ENCODE peak calls at places on chromosome 11, in four cellular contexts. I is H9, V is IMR-90, K is H1. Y is an unnamed sample.

GRCh38 chr11:68914761-68915160 is 11.1 kb downstream of the IGHMBP2 start:
- DNase-seq in V (no peak), K (no peak), I (no peak), Y (no peak)

GRCh38 chr11:123103326-123103980 is 41.5 kb upstream of the HSPA8 start:
- DNase-seq in K (no peak), I (no peak), V (peak), Y (peak)

GRCh38 chr11:45021001-45021400 is 70.3 kb upstream of the TP53I11 start:
- DNase-seq in I (no peak), K (no peak), V (no peak), Y (no peak)

GRCh38 chr11:104148696-104149095 is 15.3 kb downstream of the PDGFD start:
- DNase-seq in I (no peak), V (no peak), K (no peak), Y (no peak)

GRCh38 chr11:11119917-11120316 is 233.1 kb downstream of the CSNK2A3 start:
- DNase-seq in K (no peak), V (no peak), I (peak), Y (peak)

GRCh38 chr11:92886243-92886905 is 83.1 kb upstream of the MTNR1B start:
- DNase-seq in K (peak), I (no peak), V (peak), Y (peak)

GRCh38 chr11:86214710-86215109 is 29.8 kb upstream of the EED start:
- DNase-seq in K (no peak), I (no peak), V (no peak), Y (no peak)

GRCh38 chr11:34564807-34565241 is 51.2 kb upstream of the ELF5 start:
- DNase-seq in K (no peak), V (no peak), I (peak), Y (peak)

GRCh38 chr11:21552910-21553309 is 640.0 kb upstream of the ANO5 start:
- DNase-seq in K (no peak), I (no peak), V (no peak), Y (no peak)

GRCh38 chr11:61701298-61701993 is 21.3 kb downstream of the DAGLA start:
- DNase-seq in V (peak), I (peak), K (peak), Y (peak)

GRCh38 chr11:123505546-123506299 is 75.7 kb downstream of the GRAMD1B start:
- DNase-seq in K (peak), V (no peak), I (peak), Y (peak)

GRCh38 chr11:111460752-111461305 is 51.4 kb downstream of the BTG4 start:
- DNase-seq in V (peak), I (no peak), K (no peak), Y (no peak)

GRCh38 chr11:111462329-111462728 is 49.9 kb downstream of the BTG4 start:
- DNase-seq in I (no peak), V (no peak), K (no peak), Y (no peak)

GRCh38 chr11:111461460-111462240 is 50.5 kb downstream of the BTG4 start:
- DNase-seq in V (no peak), I (no peak), K (no peak), Y (no peak)

GRCh38 chr11:111459506-111460270 is 52.5 kb downstream of the BTG4 start:
- DNase-seq in I (no peak), K (no peak), V (no peak), Y (peak)

DNA sequence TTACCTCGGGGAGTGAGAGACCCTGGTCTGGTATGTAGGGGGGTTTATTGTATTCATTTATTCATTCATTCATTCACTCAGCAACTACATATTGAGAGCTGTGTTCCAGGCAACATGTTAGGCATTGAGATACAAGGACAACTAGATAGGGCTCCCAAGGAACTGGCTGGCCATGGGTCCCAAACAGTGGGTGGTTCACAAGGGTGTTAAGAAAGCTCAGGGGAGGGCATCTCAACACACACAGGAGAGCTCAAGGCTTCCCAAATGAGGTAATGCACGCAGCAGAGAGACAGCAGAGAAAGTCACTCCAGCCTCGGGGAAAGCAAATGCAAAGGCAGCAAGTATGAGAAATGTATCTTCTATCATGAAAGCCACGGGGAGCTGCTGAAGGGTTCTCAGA is 51.8 kb downstream of the BTG4 start:
- DNase-seq in V (no peak), I (no peak), K (no peak), Y (no peak)
- H4K5ac ChIP-seq in V (no peak), I (no peak), K (no peak), Y (no peak)

GRCh38 chr11:78961938-78962701 is 387.5 kb upstream of the NARS2 start:
- DNase-seq in V (peak), K (peak), I (peak), Y (peak)

GRCh38 chr11:78967811-78968210 is 393.1 kb upstream of the NARS2 start:
- DNase-seq in I (no peak), K (no peak), V (no peak), Y (no peak)
- H4K5ac ChIP-seq in I (no peak), K (no peak), V (no peak), Y (no peak)

GRCh38 chr11:110124605-110125004 is 31.4 kb downstream of the ZC3H12C start:
- DNase-seq in I (no peak), K (no peak), V (no peak), Y (no peak)
- H4K5ac ChIP-seq in I (no peak), K (no peak), V (no peak), Y (no peak)

DNA sequence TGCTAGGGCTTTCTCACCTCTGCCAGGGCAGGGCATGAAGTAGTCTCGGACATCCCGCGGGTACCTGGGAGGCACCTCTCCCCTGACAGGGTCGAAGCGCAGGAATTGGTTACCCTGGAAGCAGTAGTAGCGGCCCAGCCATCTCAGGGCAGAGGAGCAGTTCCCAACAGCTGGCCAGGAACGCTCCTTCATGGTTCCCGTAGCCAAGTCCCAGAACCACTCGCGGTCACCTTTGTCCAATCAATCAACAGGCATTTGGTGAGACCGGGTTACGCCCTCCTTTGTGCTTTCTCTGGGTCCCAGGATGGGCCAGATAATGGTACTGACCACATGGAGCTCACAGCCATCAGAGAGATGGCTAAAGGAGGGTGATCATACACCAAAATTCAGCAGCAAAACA is 3.4 kb downstream of the HPX start:
- DNase-seq in V (no peak), K (no peak), I (no peak), Y (no peak)
- H4K5ac ChIP-seq in V (no peak), K (no peak), I (no peak), Y (no peak)

DNA sequence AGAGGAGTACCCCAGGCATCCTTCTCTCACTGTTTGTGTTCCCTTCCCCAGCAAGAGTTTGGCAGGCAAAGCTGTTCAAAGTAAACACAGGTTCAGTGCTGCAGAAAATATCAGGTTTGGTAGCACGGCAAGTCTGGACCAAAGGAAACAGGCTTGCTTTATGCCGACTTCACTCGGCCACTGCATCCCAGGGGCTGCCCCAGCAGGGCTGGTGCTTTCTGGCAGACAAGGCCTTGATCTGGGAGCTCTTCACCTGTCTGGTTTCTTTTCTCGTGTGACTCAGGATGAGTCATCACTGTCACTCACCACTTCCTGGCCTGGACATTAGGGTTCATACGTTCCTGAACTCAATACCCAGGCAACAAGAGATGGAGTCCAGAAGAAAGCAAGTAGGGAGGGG is 52.6 kb upstream of the NAV2 start:
- DNase-seq in K (no peak), V (peak), I (no peak), Y (peak)
- H4K5ac ChIP-seq in K (no peak), V (no peak), I (no peak), Y (no peak)

GRCh38 chr11:47391711-47392432 is 13.5 kb upstream of the SPI1 start:
- DNase-seq in K (no peak), V (no peak), I (no peak), Y (no peak)

GRCh38 chr11:47389577-47390072 is 11.3 kb upstream of the SPI1 start:
- DNase-seq in I (no peak), V (no peak), K (no peak), Y (no peak)

GRCh38 chr11:47388697-47389576 is 10.6 kb upstream of the SPI1 start:
- DNase-seq in K (no peak), I (no peak), V (no peak), Y (no peak)

GRCh38 chr11:47391077-47391583 is 12.8 kb upstream of the SPI1 start:
- DNase-seq in I (peak), V (no peak), K (no peak), Y (no peak)

GRCh38 chr11:47390084-47390760 is 11.9 kb upstream of the SPI1 start:
- DNase-seq in V (no peak), I (no peak), K (no peak), Y (no peak)
- H4K5ac ChIP-seq in V (no peak), I (no peak), K (no peak), Y (no peak)

DNA sequence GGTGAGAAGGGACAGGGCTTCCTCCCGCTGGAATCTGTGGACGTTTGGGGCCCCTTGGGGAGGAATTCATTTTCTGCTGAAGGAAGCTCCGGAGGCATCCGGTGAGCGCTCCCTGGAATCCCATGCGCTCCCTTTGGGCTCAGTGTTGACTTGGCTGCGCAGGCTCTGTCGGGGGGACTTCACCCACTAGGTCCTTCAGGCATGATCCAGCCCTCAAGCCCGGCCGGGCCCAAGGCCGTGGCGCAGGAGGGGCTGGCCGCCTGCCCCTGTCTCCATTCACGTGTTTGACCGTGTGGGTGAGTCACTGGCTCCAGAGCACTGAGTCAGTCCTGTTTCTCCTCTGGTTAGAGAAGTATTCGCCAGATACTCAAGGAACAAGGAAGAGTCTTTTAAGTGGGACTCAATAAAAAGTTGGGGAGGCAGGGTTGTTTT is 1.4 kb downstream of the CTTN start:
- DNase-seq in V (peak), I (peak), K (peak), Y (peak)
- H4K5ac ChIP-seq in V (peak), I (no peak), K (peak), Y (no peak)

DNA sequence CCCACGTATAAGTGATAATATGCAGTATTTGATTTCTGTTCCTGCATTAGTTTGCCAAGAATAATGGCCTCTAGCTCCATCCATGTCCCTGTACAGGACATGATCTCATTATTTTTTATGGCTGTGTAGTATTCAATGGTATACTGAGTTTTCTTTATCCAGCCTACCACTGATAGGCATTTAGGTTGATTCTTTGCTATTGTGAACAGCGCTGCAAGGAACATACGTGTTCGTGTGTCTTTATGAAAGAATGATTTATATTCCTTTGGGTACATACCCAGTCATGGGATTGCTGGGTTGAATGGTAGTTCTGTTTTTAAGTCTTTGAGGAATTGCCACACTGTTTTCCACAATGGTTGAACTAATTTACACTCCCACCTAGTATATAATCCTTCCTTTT is 1.5 kb upstream of the FAM111A start:
- DNase-seq in K (no peak), V (no peak), I (no peak), Y (no peak)
- H4K5ac ChIP-seq in K (no peak), V (no peak), I (no peak), Y (no peak)

GRCh38 chr11:43315966-43316365 is 4.2 kb downstream of the API5 start:
- DNase-seq in K (no peak), V (no peak), I (no peak), Y (no peak)

GRCh38 chr11:43311791-43312607 is at the start of gene API5:
- DNase-seq in K (peak), V (peak), I (peak), Y (peak)

GRCh38 chr11:43316451-43316850 is 4.7 kb downstream of the API5 start:
- DNase-seq in K (no peak), V (peak), I (no peak), Y (no peak)
- H4K5ac ChIP-seq in K (no peak), V (no peak), I (no peak), Y (no peak)

Y was measured in mesendoderm.